ENCODE peak calls at places on chromosomes 13 and 19, in eight cellular contexts. M is AG09309, I is pancreas, Q is heart left ventricle, P is AG10803, V is esophagus squamous epithelium, A is cardiac fibroblast, T is stomach. F is an unnamed sample.

GRCh38 chr19:14146789-14147216 is 10.4 kb upstream of the ASF1B start:
- DNase-seq in M (peak), I (no peak), Q (no peak), P (peak), V (no peak), A (peak), T (no peak), F (no peak)

GRCh38 chr13:83220241-83220640 is 662.0 kb downstream of the SLITRK1 start:
- DNase-seq in M (no peak), I (no peak), Q (no peak), P (no peak), V (no peak), A (no peak), T (no peak), F (no peak)

GRCh38 chr13:94710881-94711560 is 1.3 kb downstream of the SOX21 start:
- DNase-seq in M (no peak), I (peak), Q (no peak), P (no peak), V (no peak), A (peak), T (no peak), F (no peak)

GRCh38 chr19:43777163-43777700 is 3.5 kb downstream of the KCNN4 start:
- DNase-seq in M (no peak), I (no peak), Q (peak), P (peak), V (no peak), A (peak), T (no peak), F (no peak)

GRCh38 chr19:7925171-7925837 is 631 bp downstream of the CTXN1 start:
- DNase-seq in M (no peak), I (peak), Q (peak), P (peak), V (no peak), A (peak), T (peak), F (no peak)

GRCh38 chr19:39196320-39196719 is 444 bp upstream of the NCCRP1 start:
- DNase-seq in M (no peak), I (no peak), Q (no peak), P (no peak), V (no peak), A (no peak), T (no peak), F (no peak)

GRCh38 chr19:23482829-23483228 is 87.6 kb upstream of the ZNF91 start:
- DNase-seq in M (no peak), I (no peak), Q (no peak), P (no peak), V (no peak), A (no peak), T (no peak), F (no peak)

GRCh38 chr13:38180100-38180499 is 169.6 kb upstream of the UFM1 start:
- DNase-seq in M (peak), I (no peak), Q (no peak), P (peak), V (no peak), A (peak), T (no peak), F (no peak)

GRCh38 chr13:98345103-98345899 is 168.2 kb upstream of the RNF113B start:
- DNase-seq in M (no peak), I (no peak), Q (no peak), P (no peak), V (no peak), A (peak), T (peak), F (no peak)

GRCh38 chr19:46611791-46612190 is 10.7 kb downstream of the CALM3 start:
- DNase-seq in M (no peak), I (no peak), Q (no peak), P (no peak), V (no peak), A (no peak), T (no peak), F (no peak)

GRCh38 chr19:38057954-38058690 is 151.1 kb downstream of the SIPA1L3 start:
- DNase-seq in M (no peak), I (peak), Q (no peak), P (no peak), V (no peak), A (no peak), T (peak), F (no peak)

GRCh38 chr13:83941669-83942335 is 59.5 kb upstream of the SLITRK1 start:
- DNase-seq in M (no peak), I (no peak), Q (no peak), P (no peak), V (no peak), A (no peak), T (no peak), F (no peak)

GRCh38 chr13:99414048-99414995 is 87.0 kb upstream of the TM9SF2 start:
- DNase-seq in M (no peak), I (peak), Q (no peak), P (no peak), V (no peak), A (no peak), T (no peak), F (no peak)

GRCh38 chr19:39873385-39873784 is 27.2 kb upstream of the FBL start:
- DNase-seq in M (no peak), I (no peak), Q (no peak), P (no peak), V (no peak), A (no peak), T (no peak), F (no peak)

GRCh38 chr13:76798037-76798436 is 88.2 kb downstream of the KCTD12 start:
- DNase-seq in M (no peak), I (no peak), Q (no peak), P (no peak), V (no peak), A (no peak), T (no peak), F (no peak)

GRCh38 chr19:1276620-1277007 is 1.3 kb downstream of the FAM174C start:
- DNase-seq in M (no peak), I (no peak), Q (no peak), P (no peak), V (no peak), A (no peak), T (no peak), F (no peak)

GRCh38 chr13:112456138-112457056 is 80.2 kb downstream of the SPACA7 start:
- DNase-seq in M (no peak), I (no peak), Q (no peak), P (no peak), V (no peak), A (no peak), T (peak), F (no peak)

GRCh38 chr19:23823952-23824389 is 65.3 kb upstream of the ZNF681 start:
- DNase-seq in M (no peak), I (no peak), Q (no peak), P (no peak), V (no peak), A (no peak), T (no peak), F (no peak)

GRCh38 chr19:1251233-1251502 is 2.8 kb downstream of the MIDN start:
- DNase-seq in M (no peak), I (no peak), Q (no peak), P (peak), V (no peak), A (peak), T (peak), F (no peak)

GRCh38 chr19:13899912-13900584 is 5.9 kb downstream of the BRME1 start:
- DNase-seq in M (no peak), I (no peak), Q (no peak), P (peak), V (no peak), A (no peak), T (no peak), F (no peak)

GRCh38 chr13:62556973-62557372 is 1141.3 kb upstream of the PCDH20 start:
- DNase-seq in M (no peak), I (no peak), Q (no peak), P (no peak), V (no peak), A (no peak), T (no peak), F (no peak)

GRCh38 chr19:10748924-10749434 is 31.1 kb downstream of the DNM2 start:
- DNase-seq in M (no peak), I (peak), Q (no peak), P (no peak), V (no peak), A (peak), T (peak), F (no peak)

GRCh38 chr13:79799049-79799448 is 318.1 kb downstream of the NDFIP2 start:
- DNase-seq in M (no peak), I (no peak), Q (no peak), P (peak), V (no peak), A (no peak), T (no peak), F (no peak)

GRCh38 chr19:4220188-4220587 is 9.1 kb upstream of the EBI3 start:
- DNase-seq in M (no peak), I (no peak), Q (no peak), P (no peak), V (no peak), A (no peak), T (no peak), F (no peak)

GRCh38 chr19:7811989-7812388 is 18.0 kb upstream of the EVI5L start:
- DNase-seq in M (no peak), I (no peak), Q (no peak), P (no peak), V (no peak), A (no peak), T (no peak), F (no peak)

GRCh38 chr13:87810391-87810801 is 139.2 kb downstream of the SLITRK5 start:
- DNase-seq in M (no peak), I (peak), Q (no peak), P (no peak), V (no peak), A (no peak), T (no peak), F (no peak)

GRCh38 chr13:74987124-74987690 is 494.8 kb downstream of the TBC1D4 start:
- DNase-seq in M (no peak), I (no peak), Q (no peak), P (no peak), V (no peak), A (no peak), T (no peak), F (no peak)

GRCh38 chr19:50890422-50891252 is 17.4 kb downstream of the KLK2 start:
- DNase-seq in M (no peak), I (no peak), Q (no peak), P (peak), V (no peak), A (no peak), T (no peak), F (no peak)

GRCh38 chr19:8088752-8089663 is 36.4 kb downstream of the CCL25 start:
- DNase-seq in M (no peak), I (no peak), Q (no peak), P (no peak), V (no peak), A (no peak), T (no peak), F (no peak)

GRCh38 chr19:15248106-15248505 is 15.9 kb upstream of the EPHX3 start:
- DNase-seq in M (no peak), I (no peak), Q (peak), P (no peak), V (no peak), A (no peak), T (no peak), F (no peak)

GRCh38 chr19:30046522-30046921 is 104.5 kb downstream of the URI1 start:
- DNase-seq in M (no peak), I (no peak), Q (no peak), P (no peak), V (no peak), A (no peak), T (no peak), F (no peak)

GRCh38 chr19:6774821-6775707 is 2.6 kb downstream of the VAV1 start:
- DNase-seq in M (no peak), I (no peak), Q (no peak), P (peak), V (no peak), A (peak), T (no peak), F (no peak)

GRCh38 chr19:45340232-45340898 is at the start of gene KLC3:
- DNase-seq in M (no peak), I (peak), Q (no peak), P (no peak), V (no peak), A (no peak), T (peak), F (no peak)

GRCh38 chr13:111184685-111185401 is 69.7 kb downstream of the ARHGEF7 start:
- DNase-seq in M (no peak), I (no peak), Q (peak), P (no peak), V (no peak), A (peak), T (no peak), F (no peak)

GRCh38 chr13:93336733-93337132 is 110.1 kb downstream of the GPC6 start:
- DNase-seq in M (no peak), I (no peak), Q (no peak), P (no peak), V (no peak), A (no peak), T (no peak), F (no peak)

GRCh38 chr13:69300131-69300530 is 807.5 kb upstream of the ATXN8OS start:
- DNase-seq in M (no peak), I (no peak), Q (no peak), P (no peak), V (no peak), A (no peak), T (no peak), F (no peak)

GRCh38 chr19:36573948-36574726 is 1.0 kb upstream of the ZNF529 start:
- DNase-seq in M (no peak), I (no peak), Q (no peak), P (peak), V (no peak), A (peak), T (peak), F (no peak)

GRCh38 chr19:37987356-37988332 is 80.6 kb downstream of the SIPA1L3 start:
- DNase-seq in M (no peak), I (no peak), Q (no peak), P (no peak), V (no peak), A (no peak), T (no peak), F (no peak)

GRCh38 chr19:1116726-1117581 is 13.2 kb downstream of the GPX4 start:
- DNase-seq in M (no peak), I (no peak), Q (no peak), P (no peak), V (no peak), A (no peak), T (no peak), F (no peak)

DNA sequence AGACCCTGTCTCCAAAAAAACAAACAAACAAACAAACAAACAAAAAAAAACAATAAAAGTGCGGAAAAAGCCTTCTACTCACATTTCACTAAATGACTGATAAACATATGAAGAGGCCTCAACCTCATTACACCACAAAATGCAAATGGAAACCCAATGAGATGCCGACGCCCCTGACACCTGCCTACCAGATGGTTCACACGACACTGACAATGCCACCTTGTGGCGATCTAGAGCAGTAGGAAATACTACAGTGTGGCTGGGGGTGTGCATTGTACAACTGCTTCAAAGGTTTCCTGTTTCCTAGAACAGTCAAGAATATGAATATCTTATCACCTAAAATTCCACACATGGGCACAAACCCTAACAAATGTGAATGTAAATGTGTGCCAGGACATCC is 14.0 kb downstream of the SCGB2B2 start:
- DNase-seq in M (no peak), I (no peak), Q (no peak), P (peak), V (no peak), A (peak), T (no peak), F (no peak)
- TF ChIP-seq CTCF in M (peak), I (peak), Q (peak), P (peak), V (peak), A (peak), T (peak), F (peak)

DNA sequence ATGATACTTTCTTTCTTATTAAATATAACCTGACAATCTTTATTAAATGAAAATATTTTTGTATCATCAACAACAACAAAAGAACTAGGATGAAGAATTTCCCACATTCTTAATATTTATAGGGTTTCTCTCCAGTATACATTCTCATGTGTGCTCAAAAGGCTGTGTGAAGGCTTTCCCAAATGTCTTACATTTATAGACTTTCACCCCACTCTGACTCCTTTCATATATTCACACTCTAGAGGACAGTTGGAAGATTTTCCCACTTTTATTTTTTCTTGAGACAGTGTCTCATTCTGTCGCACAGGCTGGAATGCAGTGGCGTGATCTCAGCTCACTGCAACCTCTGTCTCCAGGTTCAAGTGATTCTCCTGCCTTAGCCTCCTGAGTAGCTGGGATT is 22.4 kb downstream of the ZNF14 start:
- DNase-seq in M (no peak), I (no peak), Q (no peak), P (no peak), V (no peak), A (no peak), T (no peak), F (no peak)
- H3K4me3 ChIP-seq in M (no peak), I (no peak), Q (no peak), P (no peak), V (no peak), A (no peak), T (no peak), F (no peak)

GRCh38 chr19:18322318-18322758 is 538 bp downstream of the LSM4 start:
- DNase-seq in M (no peak), I (no peak), Q (peak), P (peak), V (no peak), A (peak), T (peak), F (no peak)

GRCh38 chr19:18320865-18321728 is 1.8 kb downstream of the LSM4 start:
- DNase-seq in M (no peak), I (no peak), Q (no peak), P (no peak), V (no peak), A (no peak), T (peak), F (no peak)

GRCh38 chr19:18319591-18320135 is 3.2 kb downstream of the LSM4 start:
- DNase-seq in M (no peak), I (no peak), Q (no peak), P (no peak), V (no peak), A (no peak), T (peak), F (no peak)

GRCh38 chr19:18321729-18322091 is 1.2 kb downstream of the LSM4 start:
- DNase-seq in M (no peak), I (no peak), Q (no peak), P (no peak), V (no peak), A (no peak), T (no peak), F (no peak)

GRCh38 chr19:18322759-18323460 is at the start of gene LSM4:
- DNase-seq in M (peak), I (peak), Q (peak), P (peak), V (peak), A (peak), T (peak), F (peak)
- TF ChIP-seq CTCF in M (peak), I (peak), Q (peak), P (peak), V (peak), A (no peak), T (peak), F (peak)

DNA sequence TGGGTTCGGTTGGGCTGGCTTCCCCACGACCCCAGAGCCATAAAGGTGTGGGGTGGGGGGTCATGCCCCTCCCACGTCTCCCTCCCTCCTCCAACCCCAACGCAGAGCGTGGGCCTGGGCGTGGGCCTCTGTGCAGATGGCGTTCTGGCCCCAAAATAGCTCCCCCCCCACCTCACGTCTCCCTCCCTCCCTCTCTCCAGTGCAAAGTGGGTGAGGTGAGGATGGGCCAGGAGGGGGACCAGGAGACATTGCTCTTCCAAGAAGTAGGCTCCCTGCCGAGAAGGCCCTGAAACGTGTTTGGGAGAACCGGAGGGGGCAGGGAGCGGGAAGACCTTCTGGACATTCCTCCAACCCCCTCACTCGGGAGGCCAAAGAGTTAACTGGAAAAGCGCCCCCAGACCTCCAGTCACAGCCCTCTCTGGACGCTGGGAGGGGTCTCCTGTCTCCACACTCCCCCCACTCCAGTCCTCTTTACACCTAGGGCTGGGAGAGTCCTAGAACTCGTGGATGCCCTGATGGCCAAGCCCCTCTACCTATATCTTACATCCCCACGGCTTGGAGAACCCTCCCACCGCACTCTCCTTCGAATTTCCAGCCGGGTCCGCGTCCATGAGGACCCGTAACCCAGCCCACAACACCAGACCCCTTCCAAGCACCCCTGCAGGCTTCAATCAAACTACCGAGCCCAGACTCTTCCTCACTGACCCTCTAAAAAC is 855 bp downstream of the UNC13A start:
- DNase-seq in M (no peak), I (no peak), Q (no peak), P (no peak), V (no peak), A (no peak), T (no peak), F (no peak)
- H3K4me3 ChIP-seq in M (peak), I (peak), Q (no peak), P (no peak), V (peak), A (peak), T (peak), F (no peak)

GRCh38 chr13:24491853-24492252 is 20.7 kb downstream of the PARP4 start:
- DNase-seq in M (no peak), I (no peak), Q (no peak), P (no peak), V (no peak), A (peak), T (no peak), F (no peak)
- TF ChIP-seq CTCF in M (no peak), I (no peak), Q (no peak), P (peak), V (peak), A (peak), T (no peak), F (no peak)

GRCh38 chr13:67740871-67741475 is 510.8 kb upstream of the PCDH9 start:
- DNase-seq in M (no peak), I (no peak), Q (no peak), P (no peak), V (no peak), A (no peak), T (no peak), F (no peak)

GRCh38 chr13:67736646-67737420 is 506.7 kb upstream of the PCDH9 start:
- DNase-seq in M (no peak), I (no peak), Q (no peak), P (peak), V (no peak), A (peak), T (no peak), F (peak)

DNA sequence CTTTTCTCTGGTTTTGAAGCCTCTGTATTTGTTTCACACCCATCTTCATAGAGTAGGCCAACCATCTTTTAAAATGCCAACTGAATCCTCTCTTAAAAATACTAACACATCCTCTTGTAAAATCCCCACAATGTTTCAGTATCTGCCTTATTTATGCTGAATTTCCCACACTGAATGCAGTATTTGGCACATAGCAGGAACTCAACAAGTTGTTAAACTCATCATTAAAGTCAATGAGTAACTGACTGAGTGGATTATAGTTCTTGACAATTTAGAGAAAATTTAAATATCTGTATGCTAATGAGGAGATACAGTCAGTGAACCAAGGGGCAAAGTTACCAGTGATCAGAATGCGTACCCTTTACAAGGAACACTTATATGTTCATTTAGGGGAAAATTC is 505.5 kb upstream of the PCDH9 start:
- DNase-seq in M (no peak), I (no peak), Q (no peak), P (no peak), V (no peak), A (no peak), T (no peak), F (peak)
- H3K4me3 ChIP-seq in M (no peak), I (no peak), Q (no peak), P (no peak), V (no peak), A (no peak), T (no peak), F (no peak)